ENCODE peak calls at places on chromosomes 7 and 10, in eight cellular contexts. One of them, this sample, is unnamed.

GRCh38 chr7:147240468-147240867 is 1123.9 kb downstream of the CNTNAP2 start:
- DNase-seq in GM12892: no peak
- DNase-seq in Peyer's patch: no peak
- DNase-seq in G401: no peak
- DNase-seq in fibroblast of pulmonary artery: no peak
- DNase-seq in activated effector memory CD4-positive, alpha-beta T cell treated with anti-CD3 and anti-CD28 coated beads, Interleukin-2, amount 50 U/mL, for 16 hours: no peak
- DNase-seq in stimulated activated CD8-positive, alpha-beta memory T cell treated with anti-CD3 and anti-CD28 coated beads, Interleukin-7, amount 100 ng/mL, for 1 hour: no peak
- DNase-seq in renal cortical epithelial cell: no peak
- DNase-seq in this sample: no peak

GRCh38 chr10:103095005-103095404 is 98.1 kb downstream of the NT5C2 start:
- DNase-seq in activated effector memory CD4-positive, alpha-beta T cell treated with anti-CD3 and anti-CD28 coated beads, Interleukin-2, amount 50 U/mL, for 16 hours: no peak
- DNase-seq in Peyer's patch: no peak
- DNase-seq in GM12892: no peak
- DNase-seq in renal cortical epithelial cell: no peak
- DNase-seq in stimulated activated CD8-positive, alpha-beta memory T cell treated with anti-CD3 and anti-CD28 coated beads, Interleukin-7, amount 100 ng/mL, for 1 hour: no peak
- DNase-seq in G401: no peak
- DNase-seq in fibroblast of pulmonary artery: no peak
- DNase-seq in this sample: no peak

GRCh38 chr7:71422104-71422503 is 290.2 kb downstream of the GALNT17 start:
- DNase-seq in fibroblast of pulmonary artery: no peak
- DNase-seq in stimulated activated CD8-positive, alpha-beta memory T cell treated with anti-CD3 and anti-CD28 coated beads, Interleukin-7, amount 100 ng/mL, for 1 hour: no peak
- DNase-seq in G401: no peak
- DNase-seq in activated effector memory CD4-positive, alpha-beta T cell treated with anti-CD3 and anti-CD28 coated beads, Interleukin-2, amount 50 U/mL, for 16 hours: no peak
- DNase-seq in renal cortical epithelial cell: no peak
- DNase-seq in Peyer's patch: no peak
- DNase-seq in GM12892: no peak
- DNase-seq in this sample: no peak

GRCh38 chr7:132092106-132092505 is 484.2 kb downstream of the PLXNA4 start:
- DNase-seq in fibroblast of pulmonary artery: no peak
- DNase-seq in stimulated activated CD8-positive, alpha-beta memory T cell treated with anti-CD3 and anti-CD28 coated beads, Interleukin-7, amount 100 ng/mL, for 1 hour: no peak
- DNase-seq in GM12892: no peak
- DNase-seq in G401: no peak
- DNase-seq in Peyer's patch: no peak
- DNase-seq in renal cortical epithelial cell: no peak
- DNase-seq in activated effector memory CD4-positive, alpha-beta T cell treated with anti-CD3 and anti-CD28 coated beads, Interleukin-2, amount 50 U/mL, for 16 hours: no peak
- DNase-seq in this sample: no peak

GRCh38 chr7:106110885-106111670 is 1.0 kb downstream of the SYPL1 start:
- DNase-seq in stimulated activated CD8-positive, alpha-beta memory T cell treated with anti-CD3 and anti-CD28 coated beads, Interleukin-7, amount 100 ng/mL, for 1 hour: no peak
- DNase-seq in renal cortical epithelial cell: peak
- DNase-seq in activated effector memory CD4-positive, alpha-beta T cell treated with anti-CD3 and anti-CD28 coated beads, Interleukin-2, amount 50 U/mL, for 16 hours: no peak
- DNase-seq in G401: peak
- DNase-seq in fibroblast of pulmonary artery: no peak
- DNase-seq in GM12892: no peak
- DNase-seq in Peyer's patch: no peak
- DNase-seq in this sample: peak

GRCh38 chr10:22805304-22805703 is 90.9 kb upstream of the PIP4K2A start:
- DNase-seq in GM12892: no peak
- DNase-seq in activated effector memory CD4-positive, alpha-beta T cell treated with anti-CD3 and anti-CD28 coated beads, Interleukin-2, amount 50 U/mL, for 16 hours: no peak
- DNase-seq in renal cortical epithelial cell: peak
- DNase-seq in G401: peak
- DNase-seq in Peyer's patch: no peak
- DNase-seq in stimulated activated CD8-positive, alpha-beta memory T cell treated with anti-CD3 and anti-CD28 coated beads, Interleukin-7, amount 100 ng/mL, for 1 hour: no peak
- DNase-seq in fibroblast of pulmonary artery: peak
- DNase-seq in this sample: peak

GRCh38 chr10:97683556-97684357 is 3.3 kb downstream of the AVPI1 start:
- DNase-seq in activated effector memory CD4-positive, alpha-beta T cell treated with anti-CD3 and anti-CD28 coated beads, Interleukin-2, amount 50 U/mL, for 16 hours: no peak
- DNase-seq in renal cortical epithelial cell: peak
- DNase-seq in stimulated activated CD8-positive, alpha-beta memory T cell treated with anti-CD3 and anti-CD28 coated beads, Interleukin-7, amount 100 ng/mL, for 1 hour: no peak
- DNase-seq in fibroblast of pulmonary artery: peak
- DNase-seq in Peyer's patch: peak
- DNase-seq in GM12892: no peak
- DNase-seq in G401: peak
- DNase-seq in this sample: peak

GRCh38 chr7:36945612-36946400 is 221.5 kb upstream of the AOAH start:
- DNase-seq in activated effector memory CD4-positive, alpha-beta T cell treated with anti-CD3 and anti-CD28 coated beads, Interleukin-2, amount 50 U/mL, for 16 hours: no peak
- DNase-seq in fibroblast of pulmonary artery: no peak
- DNase-seq in G401: peak
- DNase-seq in renal cortical epithelial cell: no peak
- DNase-seq in GM12892: no peak
- DNase-seq in Peyer's patch: peak
- DNase-seq in stimulated activated CD8-positive, alpha-beta memory T cell treated with anti-CD3 and anti-CD28 coated beads, Interleukin-7, amount 100 ng/mL, for 1 hour: no peak
- DNase-seq in this sample: peak

GRCh38 chr7:98051118-98051744 is 55.4 kb upstream of the LMTK2 start:
- DNase-seq in stimulated activated CD8-positive, alpha-beta memory T cell treated with anti-CD3 and anti-CD28 coated beads, Interleukin-7, amount 100 ng/mL, for 1 hour: peak
- DNase-seq in GM12892: no peak
- DNase-seq in renal cortical epithelial cell: no peak
- DNase-seq in activated effector memory CD4-positive, alpha-beta T cell treated with anti-CD3 and anti-CD28 coated beads, Interleukin-2, amount 50 U/mL, for 16 hours: peak
- DNase-seq in Peyer's patch: peak
- DNase-seq in fibroblast of pulmonary artery: no peak
- DNase-seq in G401: peak
- DNase-seq in this sample: no peak

GRCh38 chr7:130432886-130433285 is 7.9 kb downstream of the CEP41 start:
- DNase-seq in GM12892: no peak
- DNase-seq in activated effector memory CD4-positive, alpha-beta T cell treated with anti-CD3 and anti-CD28 coated beads, Interleukin-2, amount 50 U/mL, for 16 hours: no peak
- DNase-seq in fibroblast of pulmonary artery: peak
- DNase-seq in renal cortical epithelial cell: peak
- DNase-seq in G401: no peak
- DNase-seq in Peyer's patch: no peak
- DNase-seq in stimulated activated CD8-positive, alpha-beta memory T cell treated with anti-CD3 and anti-CD28 coated beads, Interleukin-7, amount 100 ng/mL, for 1 hour: no peak
- DNase-seq in this sample: no peak

GRCh38 chr10:114320249-114321116 is 81.4 kb downstream of the VWA2 start:
- DNase-seq in activated effector memory CD4-positive, alpha-beta T cell treated with anti-CD3 and anti-CD28 coated beads, Interleukin-2, amount 50 U/mL, for 16 hours: no peak
- DNase-seq in GM12892: no peak
- DNase-seq in renal cortical epithelial cell: peak
- DNase-seq in stimulated activated CD8-positive, alpha-beta memory T cell treated with anti-CD3 and anti-CD28 coated beads, Interleukin-7, amount 100 ng/mL, for 1 hour: no peak
- DNase-seq in fibroblast of pulmonary artery: no peak
- DNase-seq in G401: no peak
- DNase-seq in Peyer's patch: no peak
- DNase-seq in this sample: no peak

GRCh38 chr10:110944997-110945396 is 25.6 kb downstream of the SHOC2 start:
- DNase-seq in stimulated activated CD8-positive, alpha-beta memory T cell treated with anti-CD3 and anti-CD28 coated beads, Interleukin-7, amount 100 ng/mL, for 1 hour: no peak
- DNase-seq in renal cortical epithelial cell: peak
- DNase-seq in Peyer's patch: no peak
- DNase-seq in GM12892: no peak
- DNase-seq in activated effector memory CD4-positive, alpha-beta T cell treated with anti-CD3 and anti-CD28 coated beads, Interleukin-2, amount 50 U/mL, for 16 hours: no peak
- DNase-seq in fibroblast of pulmonary artery: peak
- DNase-seq in G401: no peak
- DNase-seq in this sample: no peak

GRCh38 chr10:10527861-10528562 is 489.7 kb upstream of the CELF2 start:
- DNase-seq in fibroblast of pulmonary artery: no peak
- DNase-seq in Peyer's patch: no peak
- DNase-seq in GM12892: no peak
- DNase-seq in stimulated activated CD8-positive, alpha-beta memory T cell treated with anti-CD3 and anti-CD28 coated beads, Interleukin-7, amount 100 ng/mL, for 1 hour: no peak
- DNase-seq in G401: no peak
- DNase-seq in renal cortical epithelial cell: no peak
- DNase-seq in activated effector memory CD4-positive, alpha-beta T cell treated with anti-CD3 and anti-CD28 coated beads, Interleukin-2, amount 50 U/mL, for 16 hours: no peak
- DNase-seq in this sample: no peak

GRCh38 chr7:70271617-70272081 is 673.4 kb downstream of the AUTS2 start:
- DNase-seq in G401: no peak
- DNase-seq in activated effector memory CD4-positive, alpha-beta T cell treated with anti-CD3 and anti-CD28 coated beads, Interleukin-2, amount 50 U/mL, for 16 hours: no peak
- DNase-seq in GM12892: no peak
- DNase-seq in fibroblast of pulmonary artery: no peak
- DNase-seq in stimulated activated CD8-positive, alpha-beta memory T cell treated with anti-CD3 and anti-CD28 coated beads, Interleukin-7, amount 100 ng/mL, for 1 hour: no peak
- DNase-seq in renal cortical epithelial cell: peak
- DNase-seq in Peyer's patch: no peak
- DNase-seq in this sample: no peak

GRCh38 chr7:131895541-131896173 is 339.2 kb upstream of the PODXL start:
- DNase-seq in renal cortical epithelial cell: peak
- DNase-seq in G401: no peak
- DNase-seq in GM12892: no peak
- DNase-seq in fibroblast of pulmonary artery: peak
- DNase-seq in stimulated activated CD8-positive, alpha-beta memory T cell treated with anti-CD3 and anti-CD28 coated beads, Interleukin-7, amount 100 ng/mL, for 1 hour: no peak
- DNase-seq in Peyer's patch: no peak
- DNase-seq in activated effector memory CD4-positive, alpha-beta T cell treated with anti-CD3 and anti-CD28 coated beads, Interleukin-2, amount 50 U/mL, for 16 hours: no peak
- DNase-seq in this sample: no peak

GRCh38 chr7:21028186-21028989 is 241.7 kb upstream of the SP8 start:
- DNase-seq in fibroblast of pulmonary artery: no peak
- DNase-seq in stimulated activated CD8-positive, alpha-beta memory T cell treated with anti-CD3 and anti-CD28 coated beads, Interleukin-7, amount 100 ng/mL, for 1 hour: no peak
- DNase-seq in renal cortical epithelial cell: peak
- DNase-seq in G401: no peak
- DNase-seq in GM12892: no peak
- DNase-seq in activated effector memory CD4-positive, alpha-beta T cell treated with anti-CD3 and anti-CD28 coated beads, Interleukin-2, amount 50 U/mL, for 16 hours: no peak
- DNase-seq in Peyer's patch: peak
- DNase-seq in this sample: no peak

GRCh38 chr7:8714791-8715190 is 281.4 kb downstream of the NXPH1 start:
- DNase-seq in renal cortical epithelial cell: no peak
- DNase-seq in GM12892: no peak
- DNase-seq in activated effector memory CD4-positive, alpha-beta T cell treated with anti-CD3 and anti-CD28 coated beads, Interleukin-2, amount 50 U/mL, for 16 hours: no peak
- DNase-seq in stimulated activated CD8-positive, alpha-beta memory T cell treated with anti-CD3 and anti-CD28 coated beads, Interleukin-7, amount 100 ng/mL, for 1 hour: no peak
- DNase-seq in fibroblast of pulmonary artery: no peak
- DNase-seq in Peyer's patch: no peak
- DNase-seq in G401: no peak
- DNase-seq in this sample: no peak

GRCh38 chr10:59079386-59080226 is 96.8 kb upstream of the PHYHIPL start:
- DNase-seq in fibroblast of pulmonary artery: peak
- DNase-seq in GM12892: no peak
- DNase-seq in stimulated activated CD8-positive, alpha-beta memory T cell treated with anti-CD3 and anti-CD28 coated beads, Interleukin-7, amount 100 ng/mL, for 1 hour: no peak
- DNase-seq in Peyer's patch: no peak
- DNase-seq in G401: no peak
- DNase-seq in activated effector memory CD4-positive, alpha-beta T cell treated with anti-CD3 and anti-CD28 coated beads, Interleukin-2, amount 50 U/mL, for 16 hours: no peak
- DNase-seq in renal cortical epithelial cell: peak
- DNase-seq in this sample: peak

GRCh38 chr7:25624837-25625236 is 396.6 kb upstream of the NPVF start:
- DNase-seq in renal cortical epithelial cell: no peak
- DNase-seq in Peyer's patch: no peak
- DNase-seq in G401: no peak
- DNase-seq in GM12892: no peak
- DNase-seq in fibroblast of pulmonary artery: peak
- DNase-seq in stimulated activated CD8-positive, alpha-beta memory T cell treated with anti-CD3 and anti-CD28 coated beads, Interleukin-7, amount 100 ng/mL, for 1 hour: no peak
- DNase-seq in activated effector memory CD4-positive, alpha-beta T cell treated with anti-CD3 and anti-CD28 coated beads, Interleukin-2, amount 50 U/mL, for 16 hours: no peak
- DNase-seq in this sample: no peak

GRCh38 chr10:64486149-64486548 is 964.9 kb downstream of the REEP3 start:
- DNase-seq in G401: no peak
- DNase-seq in fibroblast of pulmonary artery: peak
- DNase-seq in GM12892: no peak
- DNase-seq in activated effector memory CD4-positive, alpha-beta T cell treated with anti-CD3 and anti-CD28 coated beads, Interleukin-2, amount 50 U/mL, for 16 hours: no peak
- DNase-seq in stimulated activated CD8-positive, alpha-beta memory T cell treated with anti-CD3 and anti-CD28 coated beads, Interleukin-7, amount 100 ng/mL, for 1 hour: no peak
- DNase-seq in Peyer's patch: no peak
- DNase-seq in renal cortical epithelial cell: peak
- DNase-seq in this sample: no peak

GRCh38 chr10:78656815-78657621 is 411.7 kb upstream of the ZMIZ1 start:
- DNase-seq in activated effector memory CD4-positive, alpha-beta T cell treated with anti-CD3 and anti-CD28 coated beads, Interleukin-2, amount 50 U/mL, for 16 hours: no peak
- DNase-seq in G401: no peak
- DNase-seq in Peyer's patch: peak
- DNase-seq in stimulated activated CD8-positive, alpha-beta memory T cell treated with anti-CD3 and anti-CD28 coated beads, Interleukin-7, amount 100 ng/mL, for 1 hour: no peak
- DNase-seq in renal cortical epithelial cell: peak
- DNase-seq in fibroblast of pulmonary artery: no peak
- DNase-seq in GM12892: no peak
- DNase-seq in this sample: peak

GRCh38 chr10:75508814-75509306 is 77.4 kb downstream of the LRMDA start:
- DNase-seq in stimulated activated CD8-positive, alpha-beta memory T cell treated with anti-CD3 and anti-CD28 coated beads, Interleukin-7, amount 100 ng/mL, for 1 hour: no peak
- DNase-seq in activated effector memory CD4-positive, alpha-beta T cell treated with anti-CD3 and anti-CD28 coated beads, Interleukin-2, amount 50 U/mL, for 16 hours: no peak
- DNase-seq in G401: no peak
- DNase-seq in GM12892: no peak
- DNase-seq in fibroblast of pulmonary artery: peak
- DNase-seq in renal cortical epithelial cell: no peak
- DNase-seq in Peyer's patch: no peak
- DNase-seq in this sample: no peak

GRCh38 chr7:30880941-30881340 is 30.7 kb upstream of the AQP1 start:
- DNase-seq in renal cortical epithelial cell: no peak
- DNase-seq in fibroblast of pulmonary artery: no peak
- DNase-seq in stimulated activated CD8-positive, alpha-beta memory T cell treated with anti-CD3 and anti-CD28 coated beads, Interleukin-7, amount 100 ng/mL, for 1 hour: no peak
- DNase-seq in GM12892: no peak
- DNase-seq in G401: no peak
- DNase-seq in activated effector memory CD4-positive, alpha-beta T cell treated with anti-CD3 and anti-CD28 coated beads, Interleukin-2, amount 50 U/mL, for 16 hours: no peak
- DNase-seq in Peyer's patch: no peak
- DNase-seq in this sample: no peak

GRCh38 chr7:154873722-154874121 is 129.2 kb downstream of the PAXIP1 start:
- DNase-seq in fibroblast of pulmonary artery: no peak
- DNase-seq in renal cortical epithelial cell: no peak
- DNase-seq in GM12892: no peak
- DNase-seq in activated effector memory CD4-positive, alpha-beta T cell treated with anti-CD3 and anti-CD28 coated beads, Interleukin-2, amount 50 U/mL, for 16 hours: no peak
- DNase-seq in G401: no peak
- DNase-seq in stimulated activated CD8-positive, alpha-beta memory T cell treated with anti-CD3 and anti-CD28 coated beads, Interleukin-7, amount 100 ng/mL, for 1 hour: no peak
- DNase-seq in Peyer's patch: no peak
- DNase-seq in this sample: no peak